ENCODE peak calls at places on chromosomes 13 and 19, in four cellular contexts. K, G, C and Q are unnamed samples. For H3K4me1, the result is how much of the 10 kb centered on the place peaks cover.

GRCh38 chr19:18340990-18341868 is 831 bp downstream of the PGPEP1 start:
- DNase-seq in C (peak), K (peak), G (peak), Q (peak)

GRCh38 chr19:5182811-5183210 is 157.8 kb downstream of the PTPRS start:
- DNase-seq in K (no peak), C (no peak), G (no peak), Q (no peak)

GRCh38 chr19:8552810-8553209 is 24.4 kb downstream of the MYO1F start:
- DNase-seq in C (no peak), G (no peak), K (no peak), Q (no peak)

GRCh38 chr19:13241321-13242104 is 91.3 kb downstream of the IER2 start:
- DNase-seq in C (no peak), G (no peak), K (no peak), Q (no peak)

GRCh38 chr13:59776924-59777690 is 386.6 kb downstream of the DIAPH3 start:
- DNase-seq in K (no peak), G (no peak), C (no peak), Q (no peak)

GRCh38 chr13:84137292-84137691 is 255.0 kb upstream of the SLITRK1 start:
- DNase-seq in G (no peak), C (no peak), K (no peak), Q (no peak)

GRCh38 chr19:45051929-45052579 is 13.2 kb downstream of the CLASRP start:
- DNase-seq in G (no peak), C (no peak), K (no peak), Q (no peak)

GRCh38 chr13:49749852-49750251 is 42.6 kb downstream of the KPNA3 start:
- DNase-seq in K (no peak), G (no peak), C (no peak), Q (no peak)

GRCh38 chr19:34767967-34768366 is 5.0 kb downstream of the ZNF599 start:
- DNase-seq in C (no peak), G (no peak), K (no peak), Q (no peak)

GRCh38 chr19:54481326-54481930 is 8.3 kb upstream of the CDC42EP5 start:
- DNase-seq in G (no peak), C (no peak), K (no peak), Q (no peak)

GRCh38 chr19:40594657-40595077 is 6.5 kb upstream of the LTBP4 start:
- DNase-seq in K (no peak), C (no peak), G (no peak), Q (no peak)

GRCh38 chr13:75458696-75459422 is 23.1 kb downstream of the TBC1D4 start:
- DNase-seq in K (no peak), C (peak), G (no peak), Q (peak)

GRCh38 chr19:7533281-7533819 is 2.2 kb upstream of the PNPLA6 start:
- DNase-seq in G (peak), C (no peak), K (peak), Q (peak)

GRCh38 chr19:38861368-38861767 is 11.6 kb upstream of the HNRNPL start:
- DNase-seq in C (no peak), K (no peak), G (no peak), Q (no peak)

GRCh38 chr19:38867176-38867780 is 10.8 kb downstream of the RINL start:
- DNase-seq in K (no peak), G (no peak), C (no peak), Q (no peak)

GRCh38 chr19:38856813-38857212 is 7.0 kb upstream of the HNRNPL start:
- DNase-seq in C (no peak), G (no peak), K (no peak), Q (no peak)

DNA sequence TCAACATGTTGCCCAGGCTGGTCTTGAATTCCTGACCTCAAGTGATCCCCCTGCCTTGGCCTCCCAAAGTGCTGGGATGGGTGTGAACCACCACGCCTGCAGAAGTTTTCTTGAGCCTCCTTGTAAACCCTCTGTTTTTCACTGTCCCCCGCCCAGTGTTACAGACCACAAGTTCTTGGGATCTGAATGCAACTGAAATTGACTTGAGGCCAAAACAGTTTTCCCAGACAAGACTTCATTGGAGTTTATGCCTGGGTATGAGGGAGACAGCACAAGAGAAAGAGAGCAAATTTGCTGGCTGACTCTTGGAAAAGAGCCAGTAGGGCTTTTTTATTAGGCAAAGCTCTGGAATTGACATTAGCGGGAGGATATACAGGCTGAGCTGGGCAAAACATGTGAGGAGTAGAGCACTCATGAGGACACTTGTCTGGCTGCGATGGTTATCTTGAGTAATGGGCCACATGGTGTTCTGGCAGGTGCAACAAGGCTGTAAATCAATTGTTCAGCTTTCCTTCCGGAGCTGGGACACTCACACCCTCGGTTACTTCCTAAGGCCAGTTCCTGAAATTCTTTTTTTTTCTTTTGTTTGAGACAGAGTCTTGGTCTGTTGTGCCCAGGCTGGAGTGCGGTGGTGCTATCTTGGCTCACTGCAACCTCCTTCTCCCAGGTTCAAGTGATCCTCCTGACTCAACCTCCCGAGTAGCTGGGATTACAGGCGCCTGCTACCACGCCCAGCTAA is 12.7 kb upstream of the HNRNPL start:
- DNase-seq in C (no peak), G (no peak), K (no peak), Q (no peak)
- H3K4me1 ChIP-seq in C (under half), G (under half), K (under half), Q (under half)

DNA sequence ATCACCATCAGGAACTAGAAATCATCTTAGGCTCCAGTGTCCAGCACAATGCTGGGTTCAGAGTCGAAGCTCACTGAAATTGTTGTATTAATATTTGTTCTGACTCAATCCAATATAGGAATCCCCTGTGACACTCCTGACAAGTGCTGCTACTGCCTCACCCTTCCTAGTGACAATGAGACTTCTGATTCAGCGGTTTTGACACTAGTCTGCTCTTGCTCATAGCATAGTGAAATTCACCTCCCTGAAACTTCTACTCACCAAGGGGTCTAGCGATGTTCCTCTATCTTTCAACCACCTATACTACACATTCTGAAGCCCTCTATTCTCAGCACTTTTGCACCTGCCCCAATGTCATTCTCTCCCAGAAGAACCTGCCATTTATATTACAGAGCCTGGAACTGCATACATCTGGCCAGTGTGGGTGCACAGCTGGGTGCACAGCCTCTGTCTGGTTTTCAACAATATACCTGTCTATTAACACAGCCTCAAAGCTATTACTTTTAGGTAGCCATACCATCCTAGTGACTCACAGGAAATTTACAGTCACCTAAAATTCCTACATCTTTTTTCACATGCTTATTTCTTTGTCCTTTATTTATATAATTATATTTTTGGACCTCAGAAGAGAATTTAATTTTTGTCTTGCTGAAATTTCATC is 88.3 kb downstream of the DOCK9 start:
- DNase-seq in C (no peak), K (no peak), G (no peak), Q (no peak)
- H3K4me3 ChIP-seq in C (no peak), K (no peak), G (no peak), Q (no peak)

GRCh38 chr13:110373617-110374016 is 66.5 kb downstream of the COL4A2 start:
- DNase-seq in K (no peak), C (no peak), G (no peak), Q (no peak)
- H3K4me1 ChIP-seq in K (under half), C (under half), G (half or more), Q (under half)

GRCh38 chr13:99162962-99163361 is 37.7 kb upstream of the UBAC2 start:
- DNase-seq in C (no peak), K (no peak), G (no peak), Q (no peak)
- H3K4me3 ChIP-seq in C (no peak), K (no peak), G (no peak), Q (no peak)

DNA sequence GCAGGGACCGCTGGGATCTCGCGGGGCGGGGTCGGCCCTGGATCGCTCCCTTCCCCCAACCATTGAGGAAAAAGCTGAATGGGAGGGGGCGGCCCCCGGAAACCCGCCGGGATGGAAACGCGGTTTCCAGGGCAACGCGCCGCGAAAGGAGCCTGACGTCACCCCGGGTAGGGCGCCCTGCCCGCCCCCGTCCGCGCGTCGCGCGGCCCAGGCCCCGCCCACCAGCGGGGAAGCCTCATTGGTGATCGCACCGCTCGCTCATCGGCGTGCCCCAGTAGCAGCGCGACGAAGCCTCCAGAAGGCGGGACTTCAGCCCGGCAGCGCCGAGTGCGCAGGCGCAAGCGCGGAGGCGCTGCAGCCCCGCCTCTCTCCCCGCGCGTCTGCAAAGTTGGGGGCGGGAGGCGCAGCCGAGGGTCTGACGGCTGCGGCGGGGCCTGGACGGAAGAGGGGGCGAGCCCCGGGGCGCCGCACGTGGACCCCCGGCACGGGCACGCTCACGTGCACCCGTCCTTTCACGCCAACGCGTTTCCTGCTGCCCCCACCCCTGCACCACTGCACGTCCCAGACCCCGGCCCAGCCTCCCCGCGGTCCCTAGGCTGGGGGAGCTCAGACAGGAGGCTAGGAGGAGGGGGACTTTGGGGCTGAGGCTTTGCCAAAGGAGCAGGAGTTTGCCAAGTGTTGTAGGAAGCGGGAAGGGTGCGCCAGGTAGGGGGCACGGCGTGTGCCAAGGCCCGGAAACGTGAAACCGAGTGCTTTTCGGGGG is 8.2 kb upstream of the CIRBP start:
- DNase-seq in K (peak), G (peak), C (peak), Q (peak)
- H3K4me1 ChIP-seq in K (under half), G (half or more), C (under half), Q (under half)

DNA sequence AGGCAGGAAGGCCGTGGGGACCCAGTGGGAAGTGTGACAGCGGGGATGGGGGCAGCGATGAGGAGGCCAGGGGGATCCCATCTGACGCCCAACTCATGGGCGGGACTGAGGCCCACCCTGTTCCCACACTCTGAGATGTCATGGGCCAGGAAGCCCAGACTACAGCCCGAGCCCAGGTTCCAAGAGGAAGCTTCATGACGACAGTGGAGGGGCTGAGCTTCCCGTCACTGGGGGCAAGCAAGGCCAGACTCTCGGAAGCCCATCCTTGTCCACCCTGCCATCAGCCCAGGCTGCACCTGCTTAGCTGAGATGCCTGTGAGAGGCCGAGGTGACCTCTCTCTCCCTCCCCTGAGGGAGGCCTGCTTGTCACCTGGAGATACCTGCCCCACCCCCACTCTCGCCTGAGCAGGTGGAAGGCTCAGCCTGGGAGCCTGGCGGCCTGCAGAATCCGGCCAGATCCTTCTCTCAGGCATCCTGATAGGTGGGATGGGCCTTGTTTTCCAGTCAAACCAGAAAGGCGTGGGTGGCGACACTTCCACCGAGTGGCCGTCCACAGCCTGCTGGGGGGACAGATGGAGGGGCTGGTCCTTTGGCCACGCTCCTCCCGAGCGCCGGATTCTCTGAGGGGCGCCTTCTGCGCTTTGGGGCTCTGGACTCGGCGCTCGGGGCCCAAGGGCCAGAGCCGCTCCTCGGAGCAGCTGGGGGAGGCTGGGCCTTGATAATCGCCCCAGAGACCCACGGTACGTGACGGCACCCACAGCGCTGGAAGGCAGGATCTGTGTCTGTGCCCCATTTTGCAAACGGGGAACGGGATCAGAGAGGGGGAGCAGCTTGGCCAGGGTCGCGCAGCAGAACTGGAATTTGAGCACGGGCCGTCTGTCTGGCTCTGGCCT is 4.8 kb downstream of the ZBTB7A start:
- DNase-seq in G (no peak), K (no peak), C (peak), Q (peak)
- H3K4me3 ChIP-seq in G (peak), K (peak), C (no peak), Q (peak)

DNA sequence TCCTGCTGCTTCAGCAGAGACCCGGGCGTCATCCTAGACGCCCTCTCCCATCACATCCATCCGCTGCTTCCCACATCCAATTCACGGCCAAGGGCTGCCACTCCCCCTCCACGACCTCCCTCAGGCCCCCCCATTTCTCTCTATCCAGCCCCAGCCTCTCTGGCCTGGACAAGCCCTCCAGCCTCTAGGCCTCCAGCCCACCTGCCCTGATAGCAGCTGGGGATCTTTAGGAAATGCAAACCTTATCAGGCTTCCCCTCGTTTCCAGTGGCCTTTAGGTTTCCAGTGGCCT is 51.6 kb downstream of the PEPD start:
- DNase-seq in K (no peak), C (no peak), G (peak), Q (peak)
- H3K4me1 ChIP-seq in K (under half), C (under half), G (under half), Q (under half)

GRCh38 chr13:94057618-94058017 is 421.9 kb downstream of the DCT start:
- DNase-seq in K (no peak), G (no peak), C (no peak), Q (no peak)
- H3K4me3 ChIP-seq in K (no peak), G (no peak), C (no peak), Q (no peak)